ENCODE peak calls at places on chromosome 13, in ten cellular contexts. Z is WTC11; A is mucosa of gallbladder; L is nucleus accumbens; Y is stimulated activated CD4-positive, alpha-beta T cell treated with anti-CD3 and anti-CD28 coated beads, Interleukin-2, amount 100 ng/mL, for 48 hours; O is NCI-H2081; B is germinal center; F is GM23248; G is T-helper 1 cell; N is dermis blood vessel endothelial cell. P is an unnamed sample.
A peak's percentile ranks its signal among the peaks of the same experiment; 100 is the strongest.

GRCh38 chr13:71590654-71591148 is 276.3 kb downstream of the DACH1 start:
- DNase-seq in N (no peak), Y (no peak), Z (peak; percentile 31), A (no peak), B (no peak), F (no peak), O (no peak), G (no peak), L (no peak), P (no peak)

GRCh38 chr13:44165895-44166496 is 207.6 kb upstream of the SERP2 start:
- DNase-seq in Y (no peak), N (no peak), L (no peak), O (no peak), G (no peak), Z (no peak), F (no peak), B (no peak), A (no peak), P (no peak)

GRCh38 chr13:20851844-20852402 is 50.6 kb downstream of the XPO4 start:
- DNase-seq in G (no peak), Y (no peak), O (no peak), L (no peak), B (no peak), F (no peak), A (no peak), N (no peak), Z (no peak), P (no peak)

GRCh38 chr13:79404985-79405384 is 1.1 kb downstream of the RBM26 start:
- DNase-seq in N (peak; percentile 39), Z (no peak), A (no peak), G (no peak), F (peak; percentile 50), L (no peak), O (no peak), B (no peak), Y (peak; percentile 16), P (no peak)

GRCh38 chr13:95480131-95480545 is 72.4 kb upstream of the CLDN10 start:
- DNase-seq in L (no peak), A (peak; percentile 28), O (no peak), N (no peak), Y (no peak), B (no peak), Z (no peak), G (no peak), F (no peak), P (no peak)

GRCh38 chr13:24251525-24251924 is 57.9 kb upstream of the C1QTNF9 start:
- DNase-seq in Z (no peak), N (no peak), Y (peak; percentile 63), L (no peak), G (peak; percentile 80), A (no peak), B (no peak), O (no peak), F (no peak), P (no peak)

GRCh38 chr13:82636119-82636518 is 1246.2 kb downstream of the SLITRK1 start:
- DNase-seq in G (no peak), L (no peak), F (peak; percentile 38), A (no peak), O (no peak), Y (no peak), N (no peak), B (no peak), Z (no peak), P (no peak)

GRCh38 chr13:31945202-31945978 is 86.2 kb upstream of the FRY start:
- DNase-seq in B (no peak), G (no peak), O (peak; percentile 24), F (peak; percentile 96), Y (no peak), Z (no peak), N (no peak), L (no peak), A (peak; percentile 63), P (no peak)

GRCh38 chr13:111474136-111475002 is 153.9 kb downstream of the TEX29 start:
- DNase-seq in L (no peak), Y (no peak), A (no peak), F (peak; percentile 71), Z (no peak), G (no peak), N (peak; percentile 67), B (peak; percentile 21), O (peak; percentile 61), P (no peak)

GRCh38 chr13:43979492-43979891 is 99.8 kb downstream of the LACC1 start:
- DNase-seq in N (no peak), Y (no peak), L (no peak), F (no peak), B (no peak), G (no peak), O (no peak), A (no peak), Z (no peak), P (no peak)

GRCh38 chr13:98198683-98199082 is 21.6 kb upstream of the RNF113B start:
- DNase-seq in N (no peak), F (no peak), B (no peak), Z (no peak), G (no peak), L (no peak), O (no peak), A (no peak), Y (no peak), P (no peak)

GRCh38 chr13:42041684-42042035 is 6.8 kb upstream of the DGKH start:
- DNase-seq in L (peak; percentile 23), F (peak; percentile 89), A (peak; percentile 60), O (peak; percentile 16), Y (no peak), G (no peak), B (peak; percentile 11), Z (peak; percentile 60), N (peak; percentile 72), P (peak; percentile 66)

GRCh38 chr13:103351035-103351828 is 285.0 kb upstream of the SLC10A2 start:
- DNase-seq in F (no peak), B (no peak), G (no peak), Z (peak; percentile 17), A (no peak), O (no peak), L (no peak), Y (no peak), N (no peak), P (peak; percentile 16)

GRCh38 chr13:51950722-51951121 is 60.5 kb downstream of the ATP7B start:
- DNase-seq in Z (no peak), N (peak; percentile 58), L (no peak), O (no peak), A (no peak), F (no peak), Y (no peak), B (no peak), G (no peak), P (peak; percentile 6)

GRCh38 chr13:101150998-101151397 is 265.3 kb downstream of the NALCN start:
- DNase-seq in A (no peak), Y (no peak), G (no peak), L (no peak), B (peak; percentile 10), F (peak; percentile 67), Z (no peak), O (no peak), N (peak; percentile 10), P (no peak)

GRCh38 chr13:53920916-53921315 is 892.3 kb downstream of the OLFM4 start:
- DNase-seq in A (no peak), N (no peak), B (no peak), Y (no peak), G (no peak), Z (no peak), F (no peak), O (no peak), L (no peak), P (no peak)

GRCh38 chr13:26186995-26187394 is 35.1 kb downstream of the RNF6 start:
- DNase-seq in L (no peak), Z (peak; percentile 18), A (no peak), G (no peak), O (no peak), B (peak; percentile 6), Y (no peak), F (peak; percentile 29), N (peak; percentile 9), P (no peak)

GRCh38 chr13:92354583-92354982 is 872.0 kb upstream of the GPC6 start:
- DNase-seq in F (no peak), G (no peak), A (no peak), N (no peak), B (no peak), O (no peak), Z (no peak), Y (no peak), L (no peak), P (no peak)

GRCh38 chr13:34076943-34077703 is 259.2 kb downstream of the RFC3 start:
- DNase-seq in L (no peak), Y (no peak), Z (no peak), F (peak; percentile 68), N (peak; percentile 37), G (no peak), O (peak; percentile 1), B (peak; percentile 13), A (no peak), P (no peak)

GRCh38 chr13:105050696-105051095 is 1484.8 kb downstream of the EFNB2 start:
- DNase-seq in B (no peak), A (no peak), O (no peak), L (no peak), Z (no peak), Y (no peak), G (no peak), F (no peak), N (no peak), P (no peak)

GRCh38 chr13:34344761-34345600 is 527.0 kb downstream of the RFC3 start:
- DNase-seq in L (no peak), A (no peak), Y (no peak), G (no peak), Z (no peak), F (no peak), O (peak; percentile 35), B (no peak), N (no peak), P (no peak)

P was measured in Caco-2.